ENCODE peak calls at places on chromosomes 11 and 22, in eight cellular contexts. D is AG20443, R is NCI-H2029, Z is Right ventricle myocardium superior, G is nucleus accumbens, P is iPS DF 6.9, N is posterior cingulate gyrus, W is Right ventricle myocardium inferior. V is an unnamed sample.

GRCh38 chr11:128874406-128874805 is 7.3 kb upstream of the KCNJ1 start:
- DNase-seq in D (no peak), R (no peak), Z (no peak), G (no peak), P (no peak), N (no peak), W (no peak), V (no peak)

GRCh38 chr11:33347490-33348125 is 90.4 kb downstream of the HIPK3 start:
- DNase-seq in D (no peak), R (no peak), Z (no peak), G (no peak), P (no peak), N (no peak), W (no peak), V (no peak)

GRCh38 chr11:58596621-58597020 is 17.8 kb downstream of the ZFP91 start:
- DNase-seq in D (no peak), R (no peak), Z (no peak), G (no peak), P (no peak), N (no peak), W (no peak), V (no peak)

GRCh38 chr11:109423114-109423859 is 1.3 kb downstream of the C11orf87 start:
- DNase-seq in D (peak), R (no peak), Z (peak), G (no peak), P (no peak), N (peak), W (no peak), V (no peak)

GRCh38 chr22:50307891-50308596 is 598 bp upstream of the PLXNB2 start:
- DNase-seq in D (no peak), R (no peak), Z (peak), G (no peak), P (no peak), N (no peak), W (peak), V (no peak)

GRCh38 chr11:2573240-2574042 is 126.4 kb downstream of the KCNQ1OT1 start:
- DNase-seq in D (no peak), R (no peak), Z (peak), G (no peak), P (no peak), N (peak), W (peak), V (peak)

GRCh38 chr11:117477721-117478120 is 150.1 kb downstream of the CEP164 start:
- DNase-seq in D (no peak), R (no peak), Z (no peak), G (no peak), P (no peak), N (no peak), W (no peak), V (no peak)

GRCh38 chr11:69588270-69588669 is 52.7 kb upstream of the CCND1 start:
- DNase-seq in D (peak), R (no peak), Z (no peak), G (no peak), P (no peak), N (no peak), W (no peak), V (no peak)

GRCh38 chr11:72643547-72643946 is 30.7 kb downstream of the PDE2A start:
- DNase-seq in D (peak), R (no peak), Z (no peak), G (no peak), P (no peak), N (peak), W (no peak), V (no peak)

GRCh38 chr22:32531955-32532818 is 57.6 kb downstream of the FBXO7 start:
- DNase-seq in D (peak), R (peak), Z (peak), G (no peak), P (peak), N (peak), W (no peak), V (peak)

GRCh38 chr11:68146704-68147474 is 25.7 kb upstream of the CHKA start:
- DNase-seq in D (peak), R (peak), Z (peak), G (no peak), P (no peak), N (peak), W (no peak), V (no peak)

GRCh38 chr11:125372088-125372487 is 124.0 kb downstream of the FEZ1 start:
- DNase-seq in D (no peak), R (no peak), Z (no peak), G (no peak), P (no peak), N (no peak), W (no peak), V (no peak)

GRCh38 chr11:14882196-14882595 is 9.8 kb downstream of the CYP2R1 start:
- DNase-seq in D (no peak), R (no peak), Z (no peak), G (no peak), P (no peak), N (no peak), W (no peak), V (no peak)

GRCh38 chr22:41052661-41053490 is 39.5 kb upstream of the EP300 start:
- DNase-seq in D (no peak), R (no peak), Z (no peak), G (no peak), P (no peak), N (no peak), W (no peak), V (no peak)

GRCh38 chr11:21511835-21512440 is 680.9 kb upstream of the ANO5 start:
- DNase-seq in D (no peak), R (peak), Z (peak), G (no peak), P (peak), N (no peak), W (no peak), V (no peak)

GRCh38 chr22:17712441-17712840 is 61.8 kb downstream of the BID start:
- DNase-seq in D (no peak), R (no peak), Z (no peak), G (no peak), P (no peak), N (no peak), W (no peak), V (no peak)